ENCODE peak calls at places on chromosomes 2 and 18, in four cellular contexts. S is psoas muscle; D is neuronal stem cell; F is stimulated activated CD4-positive, alpha-beta T cell treated with anti-CD3 and anti-CD28 coated beads, Interleukin-15, amount 100 ng/mL, for 1 hour. C is an unnamed sample.

GRCh38 chr2:6352906-6353515 is 512.7 kb downstream of the CMPK2 start:
- DNase-seq in S (peak), D (peak), F (no peak), C (no peak)

GRCh38 chr18:45554070-45554767 is 61.1 kb upstream of the SLC14A2 start:
- DNase-seq in S (no peak), D (no peak), F (no peak), C (no peak)

GRCh38 chr2:66697346-66697745 is 262.4 kb downstream of the MEIS1 start:
- DNase-seq in S (no peak), D (no peak), F (no peak), C (no peak)

GRCh38 chr2:47486858-47487497 is 84.0 kb downstream of the MSH2 start:
- DNase-seq in S (no peak), D (no peak), F (no peak), C (peak)

GRCh38 chr2:108212671-108213070 is 27.1 kb upstream of the SULT1C3 start:
- DNase-seq in S (no peak), D (no peak), F (no peak), C (no peak)

GRCh38 chr18:25449046-25449445 is 97.1 kb upstream of the ZNF521 start:
- DNase-seq in S (no peak), D (no peak), F (no peak), C (no peak)

GRCh38 chr2:239768031-239768800 is 256.9 kb downstream of the NDUFA10 start:
- DNase-seq in S (no peak), D (no peak), F (no peak), C (no peak)

GRCh38 chr2:234979204-234980167 is 27.7 kb downstream of the SH3BP4 start:
- DNase-seq in S (no peak), D (no peak), F (no peak), C (no peak)

GRCh38 chr2:237677951-237678481 is 50.6 kb downstream of the LRRFIP1 start:
- DNase-seq in S (no peak), D (no peak), F (no peak), C (no peak)

GRCh38 chr2:177211148-177211547 is 1.4 kb upstream of the HNRNPA3 start:
- DNase-seq in S (no peak), D (no peak), F (no peak), C (no peak)

GRCh38 chr2:84302513-84303412 is 156.3 kb downstream of the SUCLG1 start:
- DNase-seq in S (no peak), D (peak), F (no peak), C (peak)

GRCh38 chr2:204967199-204967995 is 422.1 kb downstream of the PARD3B start:
- DNase-seq in S (no peak), D (no peak), F (peak), C (no peak)

GRCh38 chr2:8364668-8365067 is 317.2 kb upstream of the ID2 start:
- DNase-seq in S (no peak), D (no peak), F (no peak), C (no peak)

GRCh38 chr2:239311132-239312040 is 89.4 kb downstream of the HDAC4 start:
- DNase-seq in S (peak), D (no peak), F (no peak), C (no peak)

GRCh38 chr2:121066526-121066925 is 218.5 kb downstream of the TFCP2L1 start:
- DNase-seq in S (no peak), D (no peak), F (no peak), C (no peak)

GRCh38 chr2:164913640-164914346 is 41.5 kb downstream of the SLC38A11 start:
- DNase-seq in S (no peak), D (no peak), F (no peak), C (no peak)

GRCh38 chr2:52629944-52630343 is 1137.7 kb upstream of the CHAC2 start:
- DNase-seq in S (no peak), D (no peak), F (no peak), C (no peak)

GRCh38 chr2:224552771-224553170 is 32.4 kb downstream of the CUL3 start:
- DNase-seq in S (no peak), D (no peak), F (no peak), C (no peak)

GRCh38 chr2:66575625-66576371 is 140.9 kb downstream of the MEIS1 start:
- DNase-seq in S (peak), D (peak), F (no peak), C (peak)

GRCh38 chr2:232955856-232956255 is 57.2 kb downstream of the NGEF start:
- DNase-seq in S (no peak), D (no peak), F (no peak), C (peak)

GRCh38 chr18:41134426-41134825 is 820.6 kb upstream of the PIK3C3 start:
- DNase-seq in S (no peak), D (no peak), F (no peak), C (no peak)

GRCh38 chr18:25326231-25327042 is 25.5 kb downstream of the ZNF521 start:
- DNase-seq in S (no peak), D (no peak), F (no peak), C (no peak)

GRCh38 chr18:51030537-51031258 is 685 bp downstream of the SMAD4 start:
- DNase-seq in S (peak), D (peak), F (peak), C (peak)

GRCh38 chr2:47653909-47654789 is 128.8 kb upstream of the MSH6 start:
- DNase-seq in S (no peak), D (peak), F (no peak), C (no peak)

GRCh38 chr2:10688921-10689807 is 611 bp downstream of the NOL10 start:
- DNase-seq in S (peak), D (peak), F (peak), C (peak)